ENCODE peak calls at places on chromosomes 4 and X, in five cellular contexts. Z is lower lobe of right lung, W is trophoblast cell, I is IMR-90, R is heart right ventricle. P is an unnamed sample.

GRCh38 chr4:72876946-72877345 is 192.6 kb downstream of the COX18 start:
- DNase-seq in W (no peak), Z (no peak), I (no peak), R (no peak), P (no peak)

GRCh38 chrX:19121898-19122640 is at the start of gene ADGRG2:
- DNase-seq in R (peak; percentile 30), W (no peak), Z (peak; percentile 54), I (peak; percentile 11), P (no peak)

GRCh38 chrX:41348551-41348950 is 14.6 kb downstream of the DDX3X start:
- DNase-seq in R (no peak), W (no peak), Z (no peak), I (no peak), P (no peak)

GRCh38 chr4:43089730-43090129 is 197.2 kb downstream of the GRXCR1 start:
- DNase-seq in I (peak; percentile 28), R (no peak), W (no peak), Z (no peak), P (no peak)

GRCh38 chr4:169745291-169745690 is 12.5 kb downstream of the HPF1 start:
- DNase-seq in I (peak; percentile 65), Z (no peak), R (no peak), W (no peak), P (no peak)

GRCh38 chrX:46739736-46740135 is 19.2 kb downstream of the SLC9A7 start:
- DNase-seq in I (no peak), Z (no peak), R (no peak), W (no peak), P (no peak)

GRCh38 chrX:123878177-123878576 is 18.3 kb downstream of the XIAP start:
- DNase-seq in R (no peak), I (peak; percentile 42), W (no peak), Z (no peak), P (no peak)

GRCh38 chr4:158170691-158171455 is 2.0 kb downstream of the GASK1B start:
- DNase-seq in R (peak; percentile 87), W (peak; percentile 37), I (peak; percentile 23), Z (peak; percentile 72), P (peak; percentile 81)

GRCh38 chr4:185143596-185143969 is 517 bp downstream of the SLC25A4 start:
- DNase-seq in R (peak; percentile 72), Z (peak; percentile 68), I (peak; percentile 17), W (peak; percentile 58), P (peak; percentile 96)

GRCh38 chrX:23742174-23742692 is 843 bp downstream of the ACOT9 start:
- DNase-seq in Z (no peak), R (peak; percentile 9), I (peak; percentile 74), W (peak; percentile 36), P (peak; percentile 80)

GRCh38 chr4:12458621-12459020 is 1025.5 kb downstream of the RAB28 start:
- DNase-seq in W (no peak), I (no peak), R (no peak), Z (no peak), P (no peak)

GRCh38 chr4:113781439-113782040 is 20.0 kb upstream of the CAMK2D start:
- DNase-seq in Z (no peak), W (no peak), R (no peak), I (peak; percentile 55), P (no peak)

GRCh38 chr4:129342820-129343219 is 246.9 kb downstream of the C4orf33 start:
- DNase-seq in I (peak; percentile 67), Z (no peak), R (no peak), W (no peak), P (no peak)

GRCh38 chrX:15382809-15383208 is 1.4 kb downstream of the VEGFD start:
- DNase-seq in R (no peak), W (no peak), Z (no peak), I (no peak), P (no peak)

GRCh38 chrX:1629244-1629643 is 14.4 kb downstream of the ASMT start:
- DNase-seq in I (no peak), W (no peak), Z (no peak), R (no peak), P (no peak)

GRCh38 chrX:50117477-50117876 is 83.3 kb downstream of the AKAP4 start:
- DNase-seq in R (no peak), W (no peak), Z (no peak), I (no peak), P (no peak)

GRCh38 chrX:3216581-3216980 is 129.9 kb downstream of the MXRA5 start:
- DNase-seq in I (peak; percentile 20), Z (no peak), R (no peak), W (no peak), P (no peak)

GRCh38 chr4:119804404-119804803 is 175.8 kb upstream of the PDE5A start:
- DNase-seq in I (no peak), R (no peak), W (no peak), Z (no peak), P (no peak)

GRCh38 chr4:62528874-62529273 is 1328.7 kb downstream of the ADGRL3 start:
- DNase-seq in I (no peak), R (no peak), W (no peak), Z (no peak), P (no peak)

GRCh38 chr4:156829194-156829593 is 142.4 kb downstream of the PDGFC start:
- DNase-seq in I (peak; percentile 29), Z (no peak), W (no peak), R (no peak), P (no peak)

GRCh38 chr4:77354550-77354949 is 197.5 kb downstream of the CCNG2 start:
- DNase-seq in W (no peak), R (no peak), Z (no peak), I (no peak), P (no peak)

GRCh38 chrX:65667503-65668355 is at the start of gene MSN:
- DNase-seq in W (no peak), Z (peak; percentile 88), R (peak; percentile 84), I (peak; percentile 35), P (peak; percentile 88)

GRCh38 chr4:72006576-72006975 is 25.2 kb upstream of the NPFFR2 start:
- DNase-seq in R (no peak), W (peak; percentile 12), I (peak; percentile 56), Z (no peak), P (no peak)

GRCh38 chr4:16240300-16240699 is 14.0 kb upstream of the TAPT1 start:
- DNase-seq in I (no peak), R (no peak), W (no peak), Z (no peak), P (no peak)

GRCh38 chr4:112093636-112094202 is 51.5 kb upstream of the FAM241A start:
- DNase-seq in R (no peak), W (no peak), Z (no peak), I (no peak), P (no peak)

GRCh38 chrX:283115-283845 is 2.1 kb downstream of the PLCXD1 start:
- DNase-seq in Z (peak; percentile 93), I (peak; percentile 83), W (peak; percentile 83), R (peak; percentile 84), P (peak; percentile 96)

GRCh38 chr4:37685211-37685725 is 908 bp downstream of the RELL1 start:
- DNase-seq in Z (no peak), R (no peak), W (no peak), I (peak; percentile 82), P (peak; percentile 76)
- H3K27ac ChIP-seq in Z (peak overlapping the region; percentile 98), R (peak overlapping the region; percentile 98), W (no peak overlapping the region), I (peak overlapping the region; percentile 67), P (peak overlapping the region; percentile 96)

DNA sequence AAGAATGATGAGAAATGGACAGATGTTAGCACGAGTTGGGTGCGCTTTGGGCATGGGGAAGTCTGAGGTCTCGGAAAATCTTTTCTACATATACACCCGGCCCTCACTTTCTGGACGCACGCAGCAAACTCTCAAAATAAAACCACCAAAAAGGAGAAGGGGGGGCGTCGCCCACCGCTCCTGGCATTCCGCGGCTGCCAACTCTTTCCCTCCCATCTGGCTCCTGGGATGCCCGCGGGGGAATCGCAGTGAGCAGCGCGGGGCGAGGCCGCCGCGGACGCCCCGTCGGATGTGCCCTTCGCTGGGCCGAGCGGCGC is 697 bp downstream of the IGFBP7 start:
- DNase-seq in W (no peak), I (no peak), Z (no peak), R (no peak), P (no peak)
- H3K27ac ChIP-seq in W (peak overlapping the region; percentile 92), I (peak overlapping the region; percentile 76), Z (peak overlapping the region; percentile 90), R (peak overlapping the region; percentile 100), P (peak overlapping the region; percentile 98)

GRCh38 chr4:47061435-47061834 is 30.1 kb downstream of the GABRB1 start:
- DNase-seq in W (no peak), R (no peak), I (peak; percentile 81), Z (no peak), P (no peak)
- H3K27ac ChIP-seq in W (no peak overlapping the region), R (no peak overlapping the region), I (no peak overlapping the region), Z (no peak overlapping the region), P (no peak overlapping the region)

DNA sequence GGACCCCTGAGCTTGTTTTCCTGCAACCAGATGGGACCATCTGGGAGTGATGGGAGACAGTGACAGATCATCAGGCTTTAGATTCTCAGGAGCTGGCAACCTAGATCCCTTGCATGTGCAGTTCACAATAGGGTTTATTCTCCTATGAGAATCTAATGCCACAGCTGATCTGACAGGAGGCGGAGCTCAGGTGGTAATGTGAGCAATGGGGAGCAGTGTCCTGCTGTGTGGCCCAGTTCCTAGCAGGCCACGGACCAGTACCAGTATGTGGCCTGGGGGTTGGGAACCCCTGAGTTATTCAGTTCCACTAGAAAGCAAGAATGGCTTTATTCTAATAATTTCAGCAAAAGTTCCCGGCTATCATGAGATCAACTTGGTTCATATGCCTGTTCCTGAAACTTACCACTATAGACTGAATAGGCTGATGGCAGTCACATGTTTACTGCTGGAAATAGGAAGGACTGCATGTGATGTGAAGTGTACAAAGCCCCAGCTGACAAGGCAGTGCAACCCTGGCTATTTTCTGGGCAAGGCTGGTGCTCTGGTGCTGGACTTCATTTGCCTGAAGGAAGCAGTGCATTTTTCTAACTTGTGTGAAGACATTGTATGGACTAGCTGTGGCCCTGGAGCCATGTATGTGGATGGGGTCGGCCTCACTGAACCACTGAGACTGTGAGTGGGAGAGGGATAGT is 107.2 kb downstream of the SPRY1 start:
- DNase-seq in W (no peak), Z (no peak), R (no peak), I (no peak), P (no peak)
- H3K27ac ChIP-seq in W (no peak overlapping the region), Z (no peak overlapping the region), R (peak overlapping the region; percentile 15), I (no peak overlapping the region), P (no peak overlapping the region)

GRCh38 chr4:149751174-149751573 is 64.5 kb downstream of the IQCM start:
- DNase-seq in I (no peak), W (no peak), R (no peak), Z (no peak), P (no peak)
- H3K27ac ChIP-seq in I (no peak overlapping the region), W (no peak overlapping the region), R (no peak overlapping the region), Z (no peak overlapping the region), P (no peak overlapping the region)

DNA sequence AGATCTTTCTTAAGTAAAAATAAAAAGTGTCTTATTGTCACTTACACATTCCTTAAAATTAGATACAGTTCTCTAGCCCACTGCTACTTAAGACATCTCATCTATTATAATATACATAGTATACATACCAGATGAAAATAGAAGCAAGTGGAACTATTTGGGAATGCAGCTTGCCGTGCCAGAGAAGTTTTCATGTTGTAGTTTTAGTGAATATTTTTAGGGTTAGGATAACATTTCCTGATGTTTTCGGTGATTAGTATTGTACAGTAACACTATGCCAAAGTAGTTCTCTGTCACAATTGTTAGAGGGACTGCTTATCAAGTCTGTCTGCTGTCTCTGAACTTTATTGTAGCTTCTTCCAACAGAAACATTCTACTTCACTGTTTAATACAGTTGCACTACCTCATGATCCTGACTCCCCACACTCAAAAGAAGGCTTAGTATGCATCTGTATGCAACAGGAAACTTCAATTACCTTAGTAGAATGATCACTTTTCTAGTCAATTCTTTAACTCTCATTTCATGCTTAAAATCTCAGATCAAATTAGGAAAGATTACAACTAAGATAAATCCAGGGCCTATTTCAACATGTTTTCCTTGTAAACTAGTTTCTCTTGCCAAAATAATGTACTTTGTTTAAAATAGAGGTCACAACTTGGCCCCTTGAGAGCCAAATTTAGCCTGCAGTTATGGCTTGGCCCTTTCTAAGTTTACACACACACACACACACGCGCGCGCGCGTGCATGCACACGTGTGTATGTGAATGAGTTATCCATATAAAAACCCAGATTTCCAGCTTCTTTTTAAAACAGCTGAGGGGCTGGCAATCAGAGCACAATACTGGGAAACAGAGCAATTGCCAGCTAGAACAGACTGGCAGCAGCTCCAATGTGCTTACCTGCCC is 42.3 kb upstream of the SRPX start:
- DNase-seq in R (no peak), Z (no peak), W (no peak), I (peak; percentile 72), P (no peak)
- H3K27ac ChIP-seq in R (peak overlapping the region; percentile 31), Z (no peak overlapping the region), W (no peak overlapping the region), I (peak overlapping the region; percentile 64), P (peak overlapping the region; percentile 53)